ENCODE peak calls at places on chromosomes 4 and X, in four cellular contexts. B is dorsolateral prefrontal cortex, Y is thoracic aorta, L is aorta. X is an unnamed sample.

GRCh38 chrX:78035061-78035460 is 65.6 kb upstream of the PGAM4 start:
- DNase-seq in B (no peak), Y (no peak), L (no peak), X (no peak)

GRCh38 chr4:46922205-46922604 is 13.2 kb upstream of the COX7B2 start:
- DNase-seq in B (no peak), Y (no peak), L (no peak), X (no peak)

GRCh38 chrX:32155044-32155638 is 1056.2 kb downstream of the DMD start:
- DNase-seq in B (no peak), Y (no peak), L (no peak), X (no peak)

GRCh38 chrX:37685452-37686347 is at the start of gene XK:
- DNase-seq in B (peak; percentile 51), Y (no peak), L (peak; percentile 65), X (no peak)

GRCh38 chr4:128528177-128528576 is 240.6 kb upstream of the PGRMC2 start:
- DNase-seq in B (no peak), Y (no peak), L (no peak), X (no peak)

GRCh38 chr4:10949039-10949728 is 264.6 kb upstream of the CLNK start:
- DNase-seq in B (no peak), Y (no peak), L (no peak), X (no peak)

GRCh38 chr4:24630937-24631336 is 46.6 kb upstream of the DHX15 start:
- DNase-seq in B (no peak), Y (no peak), L (no peak), X (no peak)

GRCh38 chr4:113708250-113708649 is 53.3 kb downstream of the CAMK2D start:
- DNase-seq in B (no peak), Y (no peak), L (no peak), X (no peak)

GRCh38 chrX:108420481-108420880 is 17.7 kb downstream of the COL4A6 start:
- DNase-seq in B (no peak), Y (no peak), L (no peak), X (no peak)

GRCh38 chrX:115562492-115562872 is 1.5 kb downstream of the PLS3 start:
- DNase-seq in B (no peak), Y (no peak), L (no peak), X (no peak)
- H3K27ac ChIP-seq in B (no peak overlapping the region), Y (peak overlapping the region; percentile 95), L (peak overlapping the region; percentile 86), X (no peak overlapping the region)

GRCh38 chr4:185570727-185571126 is 35.4 kb upstream of the PDLIM3 start:
- DNase-seq in B (no peak), Y (no peak), L (no peak), X (no peak)

GRCh38 chr4:185566425-185566824 is 31.1 kb upstream of the PDLIM3 start:
- DNase-seq in B (no peak), Y (no peak), L (no peak), X (no peak)

GRCh38 chr4:185566972-185567749 is 31.9 kb upstream of the PDLIM3 start:
- DNase-seq in B (no peak), Y (peak; percentile 33), L (peak; percentile 69), X (no peak)

GRCh38 chr4:185565696-185566095 is 30.4 kb upstream of the PDLIM3 start:
- DNase-seq in B (no peak), Y (no peak), L (no peak), X (no peak)

GRCh38 chr4:185567828-185568442 is 32.6 kb upstream of the PDLIM3 start:
- DNase-seq in B (peak; percentile 59), Y (no peak), L (peak; percentile 87), X (no peak)
- H3K27ac ChIP-seq in B (peak overlapping the region; percentile 81), Y (peak overlapping the region; percentile 94), L (peak overlapping the region; percentile 83), X (no peak overlapping the region)

GRCh38 chr4:153486281-153487151 is 20.4 kb downstream of the TMEM131L start:
- DNase-seq in B (no peak), Y (no peak), L (no peak), X (no peak)

GRCh38 chr4:153485374-153485773 is 19.2 kb downstream of the TMEM131L start:
- DNase-seq in B (no peak), Y (no peak), L (no peak), X (no peak)

GRCh38 chr4:153488006-153488718 is 22.0 kb downstream of the TMEM131L start:
- DNase-seq in B (no peak), Y (no peak), L (peak; percentile 52), X (no peak)

GRCh38 chr4:153483432-153484418 is 17.6 kb downstream of the TMEM131L start:
- DNase-seq in B (no peak), Y (no peak), L (no peak), X (no peak)

DNA sequence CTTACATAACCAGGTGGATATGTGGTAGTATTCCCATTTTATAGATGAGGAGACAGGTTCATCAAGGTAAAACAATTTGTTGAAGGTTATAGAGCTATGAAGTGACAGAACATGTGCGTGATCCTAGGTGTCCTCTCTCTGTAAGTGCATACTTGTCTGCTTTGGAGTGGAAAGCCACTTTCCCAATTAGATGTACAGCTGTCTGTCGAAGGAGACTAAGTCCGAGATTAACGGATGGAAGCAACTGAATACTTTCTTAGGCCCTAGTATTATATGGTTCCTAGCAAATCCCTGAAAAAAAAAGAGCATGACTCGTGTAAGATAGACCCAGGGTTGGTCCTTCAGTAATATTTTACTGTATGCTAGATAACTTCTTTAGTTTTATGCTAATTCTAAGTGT is 19.7 kb downstream of the TMEM131L start:
- DNase-seq in B (no peak), Y (no peak), L (no peak), X (no peak)
- H3K27ac ChIP-seq in B (no peak overlapping the region), Y (peak overlapping the region; percentile 71), L (peak overlapping the region; percentile 31), X (peak overlapping the region; percentile 49)

DNA sequence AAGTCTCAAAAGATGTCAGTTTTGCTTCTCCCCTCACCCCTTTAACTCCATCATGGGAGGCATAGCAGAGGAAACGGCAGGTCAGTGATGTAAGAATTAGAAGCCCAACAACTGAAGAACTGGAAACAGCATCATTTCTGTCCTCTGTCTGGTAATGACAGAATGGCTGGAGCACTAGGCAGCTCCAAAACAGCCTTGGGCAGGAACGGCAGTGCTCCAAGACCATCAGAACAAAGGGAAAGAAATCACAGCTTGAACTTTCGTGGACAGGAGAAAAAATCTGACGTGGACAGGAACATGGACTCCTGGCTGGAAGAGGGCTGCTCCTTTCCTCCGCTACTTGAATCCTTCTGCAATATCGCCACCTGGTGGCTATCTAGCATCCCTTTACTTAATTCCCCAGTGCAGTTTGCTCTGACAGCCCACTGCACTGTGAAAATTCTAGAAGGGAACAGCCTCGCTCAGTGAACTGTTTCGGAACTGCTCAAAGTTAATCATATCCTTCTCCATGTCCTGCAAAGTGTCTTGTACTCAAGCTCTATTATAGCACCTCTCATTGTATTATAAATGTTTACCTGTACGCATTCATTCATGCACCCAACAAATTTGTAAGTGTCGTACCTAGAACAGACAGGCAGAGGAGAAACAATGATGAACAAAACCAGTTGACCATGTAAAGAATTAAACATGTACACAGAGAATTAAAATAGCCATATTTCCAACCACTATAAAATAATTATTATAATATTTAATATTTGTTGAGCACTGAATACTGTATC is 20.4 kb downstream of the SLC25A53 start:
- DNase-seq in B (no peak), Y (peak; percentile 21), L (peak; percentile 70), X (peak; percentile 72)
- H3K27ac ChIP-seq in B (no peak overlapping the region), Y (peak overlapping the region; percentile 72), L (peak overlapping the region; percentile 75), X (no peak overlapping the region)

GRCh38 chrX:153984351-153985178 is 12.0 kb downstream of the TMEM187 start:
- DNase-seq in B (no peak), Y (no peak), L (no peak), X (no peak)
- H3K27ac ChIP-seq in B (no peak overlapping the region), Y (no peak overlapping the region), L (no peak overlapping the region), X (no peak overlapping the region)

X was measured in OCI-LY7.